ENCODE peak calls at places on chromosomes 5 and 9, in seven cellular contexts. G is body of pancreas, Q is transverse colon, V is gastrocnemius medialis, N is H54, K is GM12891, P is spleen. L is an unnamed sample.

GRCh38 chr9:83379045-83379444 is 159.2 kb downstream of the FRMD3 start:
- DNase-seq in Q (no peak), P (no peak), N (no peak), K (no peak), V (no peak), G (no peak), L (no peak)

GRCh38 chr5:21823588-21823987 is 1029.6 kb downstream of the CDH12 start:
- DNase-seq in Q (no peak), K (no peak), G (no peak), P (no peak), V (no peak), N (no peak), L (no peak)

GRCh38 chr5:157267766-157268480 is 2.0 kb downstream of the CYFIP2 start:
- DNase-seq in P (no peak), N (no peak), Q (no peak), K (no peak), V (peak; percentile 17), G (no peak), L (no peak)

GRCh38 chr5:136686192-136686872 is 321.0 kb upstream of the TRPC7 start:
- DNase-seq in V (no peak), P (no peak), G (no peak), K (no peak), N (no peak), Q (no peak), L (no peak)

GRCh38 chr9:35415769-35416427 is 74.0 kb upstream of the RUSC2 start:
- DNase-seq in V (no peak), G (no peak), K (no peak), N (no peak), P (no peak), Q (no peak), L (no peak)

GRCh38 chr5:76794871-76795270 is 24.0 kb upstream of the F2RL1 start:
- DNase-seq in K (no peak), N (no peak), V (no peak), P (no peak), G (no peak), Q (no peak), L (no peak)

GRCh38 chr9:122122468-122122867 is 29.4 kb upstream of the TTLL11 start:
- DNase-seq in N (no peak), V (no peak), G (no peak), Q (no peak), K (no peak), P (no peak), L (no peak)

GRCh38 chr9:125784286-125785049 is 37.3 kb downstream of the PBX3 start:
- DNase-seq in N (no peak), P (no peak), V (no peak), G (no peak), Q (no peak), K (no peak), L (no peak)

GRCh38 chr5:158758666-158759065 is 341.1 kb downstream of the EBF1 start:
- DNase-seq in V (no peak), Q (no peak), N (no peak), P (no peak), K (no peak), G (no peak), L (no peak)

GRCh38 chr5:6728011-6728794 is 15.0 kb downstream of the TENT4A start:
- DNase-seq in V (no peak), Q (no peak), G (no peak), K (peak; percentile 56), P (no peak), N (no peak), L (no peak)

DNA sequence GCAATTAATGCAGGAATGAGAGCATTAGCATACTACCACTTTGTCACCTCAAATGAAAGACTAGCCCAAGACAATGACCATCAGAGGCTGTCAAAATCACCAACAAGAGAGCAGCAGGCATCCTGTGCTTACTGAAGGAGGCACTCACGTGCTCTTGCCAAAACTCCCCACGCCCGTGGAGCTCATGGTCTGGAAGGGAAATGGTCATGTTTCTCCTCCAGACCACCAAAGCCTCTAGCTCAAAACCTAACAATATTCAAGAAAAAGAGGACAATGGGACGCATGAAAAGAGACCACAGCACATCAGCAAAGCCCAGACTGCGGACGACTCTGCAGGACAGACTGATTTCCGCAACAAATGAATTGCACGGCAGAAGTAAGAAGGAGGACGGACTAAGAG is 12.8 kb downstream of the AKNA start:
- DNase-seq in K (no peak), Q (no peak), V (no peak), N (no peak), G (no peak), P (no peak), L (no peak)
- TF ChIP-seq POLR2A in K (no peak), Q (no peak), V (no peak), N (no peak), G (no peak), P (no peak), L (no peak)

GRCh38 chr5:14142856-14143508 is at the start of gene TRIO:
- DNase-seq in N (peak; percentile 96), P (peak; percentile 95), Q (peak; percentile 93), K (peak; percentile 78), V (peak; percentile 85), G (peak; percentile 91), L (peak; percentile 41)
- TF ChIP-seq POLR2A in N (peak; percentile 54), P (no peak), Q (peak; percentile 43), K (no peak), V (peak; percentile 84), G (peak; percentile 53), L (no peak)

GRCh38 chr9:98708933-98709911 is at the start of gene GABBR2:
- DNase-seq in K (no peak), N (no peak), P (no peak), G (no peak), Q (no peak), V (no peak), L (no peak)
- TF ChIP-seq POLR2A in K (no peak), N (no peak), P (no peak), G (no peak), Q (no peak), V (no peak), L (no peak)

GRCh38 chr5:39526914-39527477 is 102.2 kb upstream of the DAB2 start:
- DNase-seq in Q (no peak), K (no peak), N (no peak), G (no peak), P (no peak), V (no peak), L (no peak)
- TF ChIP-seq POLR2A in Q (no peak), K (no peak), N (no peak), G (no peak), P (no peak), V (no peak), L (no peak)

GRCh38 chr5:91311697-91312501 is 71.2 kb downstream of the ARRDC3 start:
- DNase-seq in K (peak; percentile 32), Q (peak; percentile 61), G (peak; percentile 45), P (peak; percentile 84), N (peak; percentile 47), V (peak; percentile 88), L (peak; percentile 25)

GRCh38 chr5:91311168-91311696 is 71.9 kb downstream of the ARRDC3 start:
- DNase-seq in V (no peak), N (no peak), Q (no peak), K (no peak), G (no peak), P (peak; percentile 74), L (no peak)

GRCh38 chr5:91307023-91307422 is 76.1 kb downstream of the ARRDC3 start:
- DNase-seq in Q (peak; percentile 24), G (peak; percentile 19), V (no peak), P (no peak), K (no peak), N (no peak), L (no peak)

DNA sequence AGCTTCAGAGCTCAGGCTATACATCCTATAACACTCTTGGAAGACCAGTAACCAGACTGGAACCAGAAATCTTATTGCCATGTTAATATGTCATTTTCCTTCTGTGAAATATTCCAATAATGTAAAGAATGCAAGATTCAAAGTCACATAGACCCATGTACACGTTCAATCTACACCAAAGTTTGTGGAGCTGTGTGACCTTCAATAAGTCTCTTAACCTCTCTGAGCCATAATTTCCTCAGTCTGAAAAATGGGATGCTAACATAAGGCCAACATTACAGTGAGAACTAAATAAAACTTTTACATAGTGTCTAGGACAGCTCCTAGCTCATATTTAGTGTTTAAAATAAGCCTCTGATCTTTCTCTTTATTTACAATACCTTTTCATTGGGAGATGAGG is 70.4 kb downstream of the ARRDC3 start:
- DNase-seq in N (no peak), G (no peak), P (no peak), V (no peak), K (no peak), Q (no peak), L (no peak)
- TF ChIP-seq POLR2A in N (no peak), G (no peak), P (no peak), V (no peak), K (no peak), Q (no peak), L (no peak)

L was measured in esophagus squamous epithelium.